ENCODE peak calls at places on chromosomes 5 and 9, in four cellular contexts. I is cerebellum; L is naive thymus-derived CD8-positive, alpha-beta T cell; O is left ventricle myocardium superior. M is an unnamed sample.
A peak's percentile ranks its signal among the peaks of the same experiment; 100 is the strongest.

GRCh38 chr5:54643679-54644078 is 126.1 kb downstream of the SNX18 start:
- DNase-seq in I (no peak), L (no peak), O (no peak), M (no peak)

GRCh38 chr9:107952773-107953172 is 463.2 kb upstream of the KLF4 start:
- DNase-seq in I (no peak), L (no peak), O (no peak), M (no peak)

GRCh38 chr5:124902097-124902821 is 155.8 kb upstream of the ZNF608 start:
- DNase-seq in I (no peak), L (no peak), O (peak; percentile 29), M (no peak)

GRCh38 chr5:176413709-176414191 is 2.6 kb downstream of the CLTB start:
- DNase-seq in I (no peak), L (no peak), O (no peak), M (no peak)

GRCh38 chr5:58380655-58381054 is 79.2 kb downstream of the PLK2 start:
- DNase-seq in I (no peak), L (no peak), O (no peak), M (no peak)

GRCh38 chr9:77457916-77458592 is 190.1 kb downstream of the GNA14 start:
- DNase-seq in I (peak; percentile 28), L (peak; percentile 66), O (peak; percentile 37), M (peak; percentile 51)

GRCh38 chr5:150589791-150590601 is 50.5 kb upstream of the SYNPO start:
- DNase-seq in I (no peak), L (no peak), O (peak; percentile 84), M (peak; percentile 82)

GRCh38 chr5:68368280-68368679 is 152.7 kb downstream of the PIK3R1 start:
- DNase-seq in I (no peak), L (no peak), O (no peak), M (no peak)

GRCh38 chr5:157309796-157310195 is 43.9 kb downstream of the CYFIP2 start:
- DNase-seq in I (no peak), L (no peak), O (no peak), M (no peak)

GRCh38 chr5:72818866-72819534 is 2.5 kb downstream of the TNPO1 start:
- DNase-seq in I (peak; percentile 23), L (peak; percentile 39), O (peak; percentile 79), M (peak; percentile 82)

GRCh38 chr5:177446184-177447065 is at the start of gene PRR7:
- DNase-seq in I (peak; percentile 90), L (peak; percentile 84), O (peak; percentile 80), M (peak; percentile 79)

GRCh38 chr5:116536279-116537161 is 38.1 kb downstream of the SEMA6A start:
- DNase-seq in I (no peak), L (no peak), O (no peak), M (no peak)

GRCh38 chr5:123297866-123298265 is 125.3 kb downstream of the CEP120 start:
- DNase-seq in I (no peak), L (no peak), O (no peak), M (no peak)

GRCh38 chr5:171512397-171512796 is 93.0 kb downstream of the FGF18 start:
- DNase-seq in I (no peak), L (no peak), O (no peak), M (no peak)

GRCh38 chr9:110256142-110256391 is 240 bp downstream of the TXN start:
- DNase-seq in I (no peak), L (no peak), O (no peak), M (no peak)

GRCh38 chr9:121992571-121993212 is 100.4 kb downstream of the TTLL11 start:
- DNase-seq in I (peak; percentile 87), L (peak; percentile 57), O (peak; percentile 70), M (peak; percentile 71)

GRCh38 chr5:154653418-154653763 is 101.8 kb upstream of the LARP1 start:
- DNase-seq in I (no peak), L (no peak), O (no peak), M (no peak)

GRCh38 chr9:93460689-93461413 is 7.5 kb upstream of the FAM120AOS start:
- DNase-seq in I (no peak), L (no peak), O (no peak), M (no peak)

GRCh38 chr9:104987743-104988142 is 59.8 kb upstream of the ABCA1 start:
- DNase-seq in I (no peak), L (no peak), O (no peak), M (no peak)

GRCh38 chr9:8863064-8863463 is 1063.5 kb upstream of the DMAC1 start:
- DNase-seq in I (no peak), L (no peak), O (no peak), M (no peak)

GRCh38 chr5:14702238-14702839 is 37.8 kb downstream of the OTULIN start:
- DNase-seq in I (no peak), L (no peak), O (no peak), M (no peak)

GRCh38 chr5:8676731-8677130 is 807.8 kb downstream of the MTRR start:
- DNase-seq in I (no peak), L (no peak), O (no peak), M (no peak)